ENCODE peak calls at places on chromosomes 12 and 14, in six cellular contexts. Q is stimulated activated CD8-positive, alpha-beta memory T cell treated with anti-CD3 and anti-CD28 coated beads, Interleukin-15, amount 100 ng/mL, for 1 hour; B is mesenchymal stem cell; T is brain microvascular endothelial cell; V is AG04450; D is naive thymus-derived CD4-positive, alpha-beta T cell. L is an unnamed sample.

GRCh38 chr12:50825372-50825838 is 17.3 kb upstream of the TMPRSS12 start:
- DNase-seq in B (peak; percentile 82), T (no peak), V (peak; percentile 50), D (peak; percentile 76), Q (no peak), L (no peak)

GRCh38 chr14:68268197-68268596 is 448.6 kb downstream of the RAD51B start:
- DNase-seq in D (no peak), V (no peak), T (no peak), B (peak; percentile 14), Q (no peak), L (no peak)

GRCh38 chr12:12999276-12999958 is 648 bp downstream of the HEBP1 start:
- DNase-seq in V (no peak), B (no peak), T (no peak), Q (no peak), D (no peak), L (no peak)

GRCh38 chr12:132178801-132179401 is 34.6 kb downstream of the NOC4L start:
- DNase-seq in Q (no peak), D (peak; percentile 77), V (no peak), B (no peak), T (no peak), L (peak; percentile 45)

GRCh38 chr12:26229910-26230309 is 34.5 kb downstream of the SSPN start:
- DNase-seq in Q (no peak), D (no peak), T (no peak), B (peak; percentile 37), V (no peak), L (no peak)

GRCh38 chr12:102659200-102659911 is 179.0 kb upstream of the IGF1 start:
- DNase-seq in V (no peak), T (no peak), D (no peak), B (no peak), Q (no peak), L (no peak)

GRCh38 chr12:67940780-67941243 is 48.4 kb upstream of the IFNG-AS1 start:
- DNase-seq in V (peak; percentile 2), B (peak; percentile 65), Q (no peak), D (no peak), T (peak; percentile 23), L (no peak)

GRCh38 chr12:106229036-106229591 is 18.7 kb downstream of the CKAP4 start:
- DNase-seq in V (no peak), B (no peak), Q (no peak), T (no peak), D (no peak), L (no peak)

GRCh38 chr12:3538691-3539030 is 47.7 kb downstream of the PRMT8 start:
- DNase-seq in V (no peak), D (no peak), T (no peak), Q (no peak), B (no peak), L (peak; percentile 63)

GRCh38 chr14:99603965-99604765 is at the start of gene CCDC85C:
- DNase-seq in B (peak; percentile 92), Q (peak; percentile 79), V (peak; percentile 80), D (peak; percentile 98), T (peak; percentile 77), L (peak; percentile 100)

GRCh38 chr14:99575043-99576023 is 28.7 kb downstream of the CCDC85C start:
- DNase-seq in Q (no peak), V (no peak), D (no peak), T (no peak), B (no peak), L (no peak)

GRCh38 chr12:55970775-55971174 is 3.1 kb upstream of the RAB5B start:
- DNase-seq in B (peak; percentile 46), D (no peak), V (no peak), Q (no peak), T (peak; percentile 28), L (no peak)

GRCh38 chr12:113260636-113261300 is 39.5 kb downstream of the TPCN1 start:
- DNase-seq in V (no peak), Q (no peak), T (no peak), D (no peak), B (no peak), L (no peak)

GRCh38 chr12:5343711-5344110 is 88.2 kb upstream of the NTF3 start:
- DNase-seq in V (no peak), D (no peak), B (no peak), Q (no peak), T (no peak), L (no peak)

GRCh38 chr14:86712176-86712575 is 1182.2 kb downstream of the FLRT2 start:
- DNase-seq in V (no peak), D (no peak), T (no peak), Q (no peak), B (peak; percentile 5), L (no peak)